ENCODE peak calls at places on chromosome 22, in ten cellular contexts. U is tibial artery; D is psoas muscle; F is activated CD4-positive, alpha-beta T cell treated with anti-CD3 and anti-CD28 coated beads, Interleukin-2, amount 50 U/mL, for 1 hour; O is body of pancreas; Z is stimulated activated CD8-positive, alpha-beta memory T cell treated with anti-CD3 and anti-CD28 coated beads, Interleukin-4, amount 100 ng/mL, for 48 hours; N is stimulated activated CD4-positive, alpha-beta T cell treated with anti-CD3 and anti-CD28 coated beads, Interleukin-2, amount 100 ng/mL, for 24 hours; X is SK-N-DZ; A is kidney epithelial cell; I is NCI-H1105 treated with DMSO at 0.1 percent for 48 hours. Q is an unnamed sample.

GRCh38 chr22:44256860-44257560 is 55.7 kb downstream of the SHISAL1 start:
- DNase-seq in U (peak; percentile 24), D (no peak), F (no peak), O (no peak), Z (peak; percentile 15), N (peak; percentile 8), X (no peak), A (no peak), I (no peak), Q (no peak)

GRCh38 chr22:46067159-46068111 is 82.9 kb upstream of the PPARA start:
- DNase-seq in U (peak; percentile 57), D (peak; percentile 51), F (no peak), O (peak; percentile 37), Z (no peak), N (no peak), X (no peak), A (no peak), I (peak; percentile 69), Q (no peak)

GRCh38 chr22:18029686-18030267 is 5.4 kb upstream of the MICAL3 start:
- DNase-seq in U (peak; percentile 21), D (no peak), F (no peak), O (no peak), Z (no peak), N (no peak), X (no peak), A (no peak), I (no peak), Q (no peak)

GRCh38 chr22:23418159-23418788 is 161.8 kb downstream of the IGLL1 start:
- DNase-seq in U (no peak), D (no peak), F (no peak), O (no peak), Z (no peak), N (peak; percentile 6), X (no peak), A (no peak), I (no peak), Q (no peak)

GRCh38 chr22:44392446-44392921 is 79.7 kb upstream of the SHISAL1 start:
- DNase-seq in U (peak; percentile 53), D (peak; percentile 13), F (no peak), O (peak; percentile 2), Z (no peak), N (no peak), X (no peak), A (no peak), I (no peak), Q (no peak)

GRCh38 chr22:45273452-45274075 is 11.2 kb upstream of the UPK3A start:
- DNase-seq in U (no peak), D (no peak), F (no peak), O (no peak), Z (no peak), N (no peak), X (no peak), A (no peak), I (no peak), Q (no peak)

GRCh38 chr22:47048123-47049077 is 285.9 kb downstream of the TBC1D22A start:
- DNase-seq in U (no peak), D (peak; percentile 21), F (no peak), O (no peak), Z (no peak), N (no peak), X (no peak), A (no peak), I (no peak), Q (no peak)

GRCh38 chr22:24686280-24686679 is 83.3 kb downstream of the GGT1 start:
- DNase-seq in U (no peak), D (no peak), F (no peak), O (no peak), Z (no peak), N (no peak), X (no peak), A (no peak), I (no peak), Q (no peak)